ENCODE peak calls at places on chromosomes 2 and 18, in nine cellular contexts. One of them, this sample, is unnamed.

GRCh38 chr18:58583569-58583968 is 45.3 kb downstream of the ALPK2 start:
- DNase-seq in A549: no peak
- DNase-seq in GM12865: no peak
- DNase-seq in activated CD4-positive, alpha-beta T cell treated with anti-CD3 and anti-CD28 coated beads, Interleukin-2, amount 10 ng/mL, durations not matched to agents 7 days and 5 days: no peak
- DNase-seq in astrocyte: no peak
- DNase-seq in cardiac muscle cell: no peak
- DNase-seq in right cardiac atrium: no peak
- DNase-seq in Karpas-422: no peak
- DNase-seq in Right ventricle myocardium superior: no peak
- DNase-seq in this sample: no peak

GRCh38 chr2:18829331-18829902 is 240.0 kb upstream of the NT5C1B start:
- DNase-seq in A549: peak
- DNase-seq in GM12865: no peak
- DNase-seq in activated CD4-positive, alpha-beta T cell treated with anti-CD3 and anti-CD28 coated beads, Interleukin-2, amount 10 ng/mL, durations not matched to agents 7 days and 5 days: no peak
- DNase-seq in astrocyte: peak
- DNase-seq in cardiac muscle cell: peak
- DNase-seq in right cardiac atrium: no peak
- DNase-seq in Karpas-422: no peak
- DNase-seq in Right ventricle myocardium superior: no peak
- DNase-seq in this sample: no peak

GRCh38 chr2:37676274-37676673 is 4.8 kb upstream of the CDC42EP3 start:
- DNase-seq in A549: peak
- DNase-seq in GM12865: no peak
- DNase-seq in activated CD4-positive, alpha-beta T cell treated with anti-CD3 and anti-CD28 coated beads, Interleukin-2, amount 10 ng/mL, durations not matched to agents 7 days and 5 days: no peak
- DNase-seq in astrocyte: peak
- DNase-seq in cardiac muscle cell: no peak
- DNase-seq in right cardiac atrium: no peak
- DNase-seq in Karpas-422: no peak
- DNase-seq in Right ventricle myocardium superior: no peak
- DNase-seq in this sample: no peak

GRCh38 chr2:23128684-23129292 is 256.2 kb upstream of the KLHL29 start:
- DNase-seq in A549: no peak
- DNase-seq in GM12865: no peak
- DNase-seq in activated CD4-positive, alpha-beta T cell treated with anti-CD3 and anti-CD28 coated beads, Interleukin-2, amount 10 ng/mL, durations not matched to agents 7 days and 5 days: no peak
- DNase-seq in astrocyte: no peak
- DNase-seq in cardiac muscle cell: no peak
- DNase-seq in right cardiac atrium: no peak
- DNase-seq in Karpas-422: no peak
- DNase-seq in Right ventricle myocardium superior: no peak
- DNase-seq in this sample: no peak

GRCh38 chr2:26002617-26003310 is 20.5 kb upstream of the KIF3C start:
- DNase-seq in A549: no peak
- DNase-seq in GM12865: peak
- DNase-seq in activated CD4-positive, alpha-beta T cell treated with anti-CD3 and anti-CD28 coated beads, Interleukin-2, amount 10 ng/mL, durations not matched to agents 7 days and 5 days: no peak
- DNase-seq in astrocyte: no peak
- DNase-seq in cardiac muscle cell: no peak
- DNase-seq in right cardiac atrium: peak
- DNase-seq in Karpas-422: no peak
- DNase-seq in Right ventricle myocardium superior: no peak
- DNase-seq in this sample: no peak

GRCh38 chr2:53098323-53099073 is 669.1 kb upstream of the CHAC2 start:
- DNase-seq in A549: peak
- DNase-seq in GM12865: no peak
- DNase-seq in activated CD4-positive, alpha-beta T cell treated with anti-CD3 and anti-CD28 coated beads, Interleukin-2, amount 10 ng/mL, durations not matched to agents 7 days and 5 days: no peak
- DNase-seq in astrocyte: no peak
- DNase-seq in cardiac muscle cell: no peak
- DNase-seq in right cardiac atrium: no peak
- DNase-seq in Karpas-422: no peak
- DNase-seq in Right ventricle myocardium superior: no peak
- DNase-seq in this sample: no peak

GRCh38 chr2:234058881-234059280 is 8.4 kb downstream of the SPP2 start:
- DNase-seq in A549: no peak
- DNase-seq in GM12865: no peak
- DNase-seq in activated CD4-positive, alpha-beta T cell treated with anti-CD3 and anti-CD28 coated beads, Interleukin-2, amount 10 ng/mL, durations not matched to agents 7 days and 5 days: no peak
- DNase-seq in astrocyte: no peak
- DNase-seq in cardiac muscle cell: no peak
- DNase-seq in right cardiac atrium: no peak
- DNase-seq in Karpas-422: no peak
- DNase-seq in Right ventricle myocardium superior: no peak
- DNase-seq in this sample: no peak

GRCh38 chr2:15730545-15731212 is 139.0 kb downstream of the DDX1 start:
- DNase-seq in A549: peak
- DNase-seq in GM12865: peak
- DNase-seq in activated CD4-positive, alpha-beta T cell treated with anti-CD3 and anti-CD28 coated beads, Interleukin-2, amount 10 ng/mL, durations not matched to agents 7 days and 5 days: no peak
- DNase-seq in astrocyte: peak
- DNase-seq in cardiac muscle cell: peak
- DNase-seq in right cardiac atrium: peak
- DNase-seq in Karpas-422: peak
- DNase-seq in Right ventricle myocardium superior: peak
- DNase-seq in this sample: no peak

GRCh38 chr2:71600572-71600971 is 147.2 kb downstream of the DYSF start:
- DNase-seq in A549: no peak
- DNase-seq in GM12865: no peak
- DNase-seq in activated CD4-positive, alpha-beta T cell treated with anti-CD3 and anti-CD28 coated beads, Interleukin-2, amount 10 ng/mL, durations not matched to agents 7 days and 5 days: no peak
- DNase-seq in astrocyte: no peak
- DNase-seq in cardiac muscle cell: no peak
- DNase-seq in right cardiac atrium: no peak
- DNase-seq in Karpas-422: no peak
- DNase-seq in Right ventricle myocardium superior: peak
- DNase-seq in this sample: no peak

GRCh38 chr2:240498958-240499260 is 58.9 kb downstream of the ANKMY1 start:
- DNase-seq in A549: no peak
- DNase-seq in GM12865: no peak
- DNase-seq in activated CD4-positive, alpha-beta T cell treated with anti-CD3 and anti-CD28 coated beads, Interleukin-2, amount 10 ng/mL, durations not matched to agents 7 days and 5 days: no peak
- DNase-seq in astrocyte: no peak
- DNase-seq in cardiac muscle cell: no peak
- DNase-seq in right cardiac atrium: no peak
- DNase-seq in Karpas-422: no peak
- DNase-seq in Right ventricle myocardium superior: no peak
- DNase-seq in this sample: no peak

GRCh38 chr2:11680901-11681721 is 11.1 kb upstream of the NTSR2 start:
- DNase-seq in A549: no peak
- DNase-seq in GM12865: no peak
- DNase-seq in activated CD4-positive, alpha-beta T cell treated with anti-CD3 and anti-CD28 coated beads, Interleukin-2, amount 10 ng/mL, durations not matched to agents 7 days and 5 days: no peak
- DNase-seq in astrocyte: no peak
- DNase-seq in cardiac muscle cell: no peak
- DNase-seq in right cardiac atrium: no peak
- DNase-seq in Karpas-422: no peak
- DNase-seq in Right ventricle myocardium superior: no peak
- DNase-seq in this sample: no peak

GRCh38 chr2:145751634-145752033 is 1231.7 kb upstream of the ZEB2 start:
- DNase-seq in A549: no peak
- DNase-seq in GM12865: peak
- DNase-seq in activated CD4-positive, alpha-beta T cell treated with anti-CD3 and anti-CD28 coated beads, Interleukin-2, amount 10 ng/mL, durations not matched to agents 7 days and 5 days: no peak
- DNase-seq in astrocyte: peak
- DNase-seq in cardiac muscle cell: peak
- DNase-seq in right cardiac atrium: no peak
- DNase-seq in Karpas-422: peak
- DNase-seq in Right ventricle myocardium superior: no peak
- DNase-seq in this sample: no peak

GRCh38 chr2:70565039-70565731 is 11.6 kb upstream of the TGFA start:
- DNase-seq in A549: no peak
- DNase-seq in GM12865: no peak
- DNase-seq in activated CD4-positive, alpha-beta T cell treated with anti-CD3 and anti-CD28 coated beads, Interleukin-2, amount 10 ng/mL, durations not matched to agents 7 days and 5 days: no peak
- DNase-seq in astrocyte: no peak
- DNase-seq in cardiac muscle cell: no peak
- DNase-seq in right cardiac atrium: peak
- DNase-seq in Karpas-422: no peak
- DNase-seq in Right ventricle myocardium superior: no peak
- DNase-seq in this sample: no peak

GRCh38 chr2:168687314-168687713 is 115.1 kb upstream of the NOSTRIN start:
- DNase-seq in A549: peak
- DNase-seq in GM12865: peak
- DNase-seq in activated CD4-positive, alpha-beta T cell treated with anti-CD3 and anti-CD28 coated beads, Interleukin-2, amount 10 ng/mL, durations not matched to agents 7 days and 5 days: peak
- DNase-seq in astrocyte: peak
- DNase-seq in cardiac muscle cell: peak
- DNase-seq in right cardiac atrium: no peak
- DNase-seq in Karpas-422: no peak
- DNase-seq in Right ventricle myocardium superior: no peak
- DNase-seq in this sample: peak

GRCh38 chr2:72988041-72988440 is 70.7 kb downstream of the EMX1 start:
- DNase-seq in A549: no peak
- DNase-seq in GM12865: no peak
- DNase-seq in activated CD4-positive, alpha-beta T cell treated with anti-CD3 and anti-CD28 coated beads, Interleukin-2, amount 10 ng/mL, durations not matched to agents 7 days and 5 days: no peak
- DNase-seq in astrocyte: no peak
- DNase-seq in cardiac muscle cell: no peak
- DNase-seq in right cardiac atrium: no peak
- DNase-seq in Karpas-422: no peak
- DNase-seq in Right ventricle myocardium superior: no peak
- DNase-seq in this sample: no peak

GRCh38 chr2:216693414-216694100 is 1.8 kb downstream of the IGFBP5 start:
- DNase-seq in A549: no peak
- DNase-seq in GM12865: no peak
- DNase-seq in activated CD4-positive, alpha-beta T cell treated with anti-CD3 and anti-CD28 coated beads, Interleukin-2, amount 10 ng/mL, durations not matched to agents 7 days and 5 days: no peak
- DNase-seq in astrocyte: no peak
- DNase-seq in cardiac muscle cell: no peak
- DNase-seq in right cardiac atrium: no peak
- DNase-seq in Karpas-422: no peak
- DNase-seq in Right ventricle myocardium superior: no peak
- DNase-seq in this sample: no peak

GRCh38 chr2:224925066-224925821 is 117.0 kb downstream of the DOCK10 start:
- DNase-seq in A549: no peak
- DNase-seq in GM12865: no peak
- DNase-seq in activated CD4-positive, alpha-beta T cell treated with anti-CD3 and anti-CD28 coated beads, Interleukin-2, amount 10 ng/mL, durations not matched to agents 7 days and 5 days: no peak
- DNase-seq in astrocyte: no peak
- DNase-seq in cardiac muscle cell: no peak
- DNase-seq in right cardiac atrium: no peak
- DNase-seq in Karpas-422: no peak
- DNase-seq in Right ventricle myocardium superior: no peak
- DNase-seq in this sample: no peak

GRCh38 chr2:60406192-60406591 is 147.3 kb downstream of the BCL11A start:
- DNase-seq in A549: no peak
- DNase-seq in GM12865: no peak
- DNase-seq in activated CD4-positive, alpha-beta T cell treated with anti-CD3 and anti-CD28 coated beads, Interleukin-2, amount 10 ng/mL, durations not matched to agents 7 days and 5 days: no peak
- DNase-seq in astrocyte: no peak
- DNase-seq in cardiac muscle cell: peak
- DNase-seq in right cardiac atrium: no peak
- DNase-seq in Karpas-422: no peak
- DNase-seq in Right ventricle myocardium superior: no peak
- DNase-seq in this sample: no peak

GRCh38 chr2:16613475-16613874 is 52.2 kb downstream of the CYRIA start:
- DNase-seq in A549: peak
- DNase-seq in GM12865: peak
- DNase-seq in activated CD4-positive, alpha-beta T cell treated with anti-CD3 and anti-CD28 coated beads, Interleukin-2, amount 10 ng/mL, durations not matched to agents 7 days and 5 days: no peak
- DNase-seq in astrocyte: no peak
- DNase-seq in cardiac muscle cell: peak
- DNase-seq in right cardiac atrium: no peak
- DNase-seq in Karpas-422: peak
- DNase-seq in Right ventricle myocardium superior: no peak
- DNase-seq in this sample: peak

GRCh38 chr2:126658910-126659613 is 3.1 kb downstream of the GYPC start:
- DNase-seq in A549: no peak
- DNase-seq in GM12865: peak
- DNase-seq in activated CD4-positive, alpha-beta T cell treated with anti-CD3 and anti-CD28 coated beads, Interleukin-2, amount 10 ng/mL, durations not matched to agents 7 days and 5 days: peak
- DNase-seq in astrocyte: peak
- DNase-seq in cardiac muscle cell: peak
- DNase-seq in right cardiac atrium: peak
- DNase-seq in Karpas-422: peak
- DNase-seq in Right ventricle myocardium superior: peak
- DNase-seq in this sample: peak

GRCh38 chr2:45938649-45939511 is 287.4 kb downstream of the PRKCE start:
- DNase-seq in A549: peak
- DNase-seq in GM12865: no peak
- DNase-seq in activated CD4-positive, alpha-beta T cell treated with anti-CD3 and anti-CD28 coated beads, Interleukin-2, amount 10 ng/mL, durations not matched to agents 7 days and 5 days: no peak
- DNase-seq in astrocyte: peak
- DNase-seq in cardiac muscle cell: peak
- DNase-seq in right cardiac atrium: peak
- DNase-seq in Karpas-422: no peak
- DNase-seq in Right ventricle myocardium superior: peak
- DNase-seq in this sample: no peak